ENCODE peak calls at places on chromosome X, in eight cellular contexts. W is cerebellum, M is iPS DF 19.7, S is Right ventricle myocardium superior, Z is AML-193, F is memory B cell, A is RPMI8226, I is ELR. B is an unnamed sample.

GRCh38 chrX:132443196-132443595 is 45.6 kb downstream of the MBNL3 start:
- DNase-seq in W (no peak), M (no peak), I (no peak), A (no peak), F (no peak), Z (no peak), S (no peak), B (no peak)

GRCh38 chrX:16023790-16024734 is 99.3 kb upstream of the GRPR start:
- DNase-seq in M (no peak), W (no peak), I (peak; percentile 77), S (no peak), Z (no peak), A (no peak), F (no peak), B (peak; percentile 76)

GRCh38 chrX:47129157-47129878 is 15.2 kb downstream of the NDUFB11 start:
- DNase-seq in Z (peak; percentile 77), M (no peak), S (peak; percentile 93), A (peak; percentile 93), W (peak; percentile 92), I (peak; percentile 93), F (peak; percentile 87), B (peak; percentile 96)

GRCh38 chrX:154317391-154318000 is 21.9 kb downstream of the TKTL1 start:
- DNase-seq in I (peak; percentile 56), W (peak; percentile 9), A (peak; percentile 27), M (peak; percentile 5), S (no peak), F (no peak), Z (no peak), B (peak; percentile 32)

GRCh38 chrX:20498851-20499635 is 232.3 kb upstream of the RPS6KA3 start:
- DNase-seq in A (no peak), M (no peak), I (no peak), Z (no peak), W (no peak), F (no peak), S (no peak), B (no peak)

GRCh38 chrX:133183806-133184205 is 34.3 kb downstream of the TFDP3 start:
- DNase-seq in F (no peak), W (no peak), Z (no peak), I (no peak), S (no peak), A (no peak), M (no peak), B (no peak)

GRCh38 chrX:35890699-35891098 is 28.8 kb upstream of the CFAP47 start:
- DNase-seq in Z (peak; percentile 43), M (peak; percentile 25), F (no peak), W (no peak), I (peak; percentile 52), S (no peak), A (peak; percentile 80), B (peak; percentile 71)

GRCh38 chrX:46376246-46376885 is 168.9 kb downstream of the ZNF674 start:
- DNase-seq in W (no peak), Z (peak; percentile 20), S (no peak), F (no peak), I (peak; percentile 61), A (no peak), M (no peak), B (peak; percentile 70)

GRCh38 chrX:132730726-132731125 is 227.7 kb downstream of the HS6ST2 start:
- DNase-seq in Z (no peak), S (no peak), W (no peak), A (no peak), I (no peak), M (no peak), F (no peak), B (no peak)

GRCh38 chrX:20265221-20265725 is 1.4 kb downstream of the RPS6KA3 start:
- DNase-seq in S (peak; percentile 70), A (peak; percentile 48), F (peak; percentile 37), Z (no peak), I (peak; percentile 83), M (no peak), W (peak; percentile 30), B (peak; percentile 71)

GRCh38 chrX:1423215-1423614 is 29.5 kb downstream of the ASMTL start:
- DNase-seq in S (no peak), W (no peak), I (no peak), Z (no peak), F (no peak), M (no peak), A (no peak), B (no peak)

GRCh38 chrX:83022020-83022419 is 486.1 kb upstream of the POU3F4 start:
- DNase-seq in W (no peak), A (peak; percentile 48), F (no peak), M (no peak), S (no peak), I (no peak), Z (no peak), B (peak; percentile 77)

GRCh38 chrX:19740744-19741143 is 146.7 kb downstream of the SH3KBP1 start:
- DNase-seq in A (no peak), S (no peak), M (no peak), I (no peak), W (no peak), F (no peak), Z (no peak), B (no peak)

B was measured in M059J.